ENCODE peak calls at places on chromosomes 5 and 9, in nine cellular contexts. D, N, F, B, L, J, Q, O and V are unnamed samples.

GRCh38 chr5:43231977-43232376 is 40.0 kb downstream of the NIM1K start:
- DNase-seq in F (no peak), Q (peak; percentile 11), D (no peak), B (no peak), N (no peak), J (peak; percentile 56), L (no peak), O (no peak), V (no peak)

GRCh38 chr5:103724272-103724671 is 161.7 kb upstream of the NUDT12 start:
- DNase-seq in B (no peak), F (no peak), O (no peak), Q (no peak), D (no peak), N (no peak), J (no peak), L (no peak), V (no peak)

GRCh38 chr9:98178874-98179850 is 13.3 kb downstream of the CORO2A start:
- DNase-seq in F (no peak), O (no peak), B (no peak), N (no peak), J (no peak), D (no peak), L (no peak), Q (no peak), V (no peak)

GRCh38 chr9:14989811-14990210 is 79.6 kb upstream of the FREM1 start:
- DNase-seq in Q (no peak), O (no peak), D (no peak), B (no peak), J (no peak), L (no peak), F (no peak), N (no peak), V (no peak)

GRCh38 chr5:174374206-174374605 is 328.7 kb downstream of the NSG2 start:
- DNase-seq in D (no peak), O (no peak), F (no peak), J (no peak), N (no peak), Q (no peak), B (no peak), L (no peak), V (no peak)

GRCh38 chr5:19411936-19412335 is 576.1 kb downstream of the CDH18 start:
- DNase-seq in Q (no peak), N (no peak), D (no peak), L (no peak), F (no peak), B (no peak), J (no peak), O (no peak), V (no peak)

GRCh38 chr9:36985769-36986547 is 48.1 kb downstream of the PAX5 start:
- DNase-seq in L (no peak), D (no peak), Q (no peak), N (no peak), B (no peak), O (no peak), F (no peak), J (no peak), V (no peak)

GRCh38 chr5:114101153-114101552 is 260.7 kb upstream of the KCNN2 start:
- DNase-seq in D (no peak), J (no peak), F (peak; percentile 38), N (no peak), L (peak; percentile 13), B (no peak), O (peak; percentile 43), Q (no peak), V (peak; percentile 27)

GRCh38 chr5:167064199-167064811 is 1227.1 kb upstream of the WWC1 start:
- DNase-seq in O (no peak), J (no peak), F (no peak), B (no peak), Q (no peak), N (no peak), D (no peak), L (no peak), V (no peak)

GRCh38 chr9:107266624-107267369 is 16.3 kb upstream of the RAD23B start:
- DNase-seq in J (no peak), B (no peak), D (no peak), O (no peak), Q (no peak), F (no peak), N (no peak), L (no peak), V (no peak)

GRCh38 chr9:3863114-3863528 is 337.3 kb upstream of the RFX3 start:
- DNase-seq in D (no peak), O (peak; percentile 92), J (no peak), B (no peak), Q (no peak), L (peak; percentile 82), F (peak; percentile 30), N (no peak), V (peak; percentile 13)

GRCh38 chr5:146016764-146017484 is 80.5 kb downstream of the SH3RF2 start:
- DNase-seq in D (no peak), N (no peak), J (no peak), B (no peak), O (no peak), L (no peak), F (no peak), Q (no peak), V (no peak)

GRCh38 chr5:442335-443238 is at the start of gene EXOC3:
- DNase-seq in O (no peak), B (peak; percentile 40), N (peak; percentile 98), Q (peak; percentile 77), F (peak; percentile 89), L (no peak), D (peak; percentile 77), J (peak; percentile 77), V (no peak)

GRCh38 chr9:125993423-125993935 is 246.3 kb downstream of the PBX3 start:
- DNase-seq in J (no peak), D (no peak), L (no peak), B (no peak), N (no peak), Q (no peak), O (no peak), F (no peak), V (no peak)

GRCh38 chr9:104118916-104119315 is 24.8 kb downstream of the SMC2 start:
- DNase-seq in Q (no peak), F (no peak), L (no peak), B (peak; percentile 19), D (no peak), J (no peak), N (no peak), O (no peak), V (no peak)

GRCh38 chr5:141094481-141095262 is at the start of gene PCDHB2:
- DNase-seq in O (no peak), F (peak; percentile 11), B (no peak), L (no peak), D (no peak), J (no peak), Q (no peak), N (no peak), V (no peak)

GRCh38 chr5:121279801-121280200 is 571.9 kb upstream of the FTMT start:
- DNase-seq in O (no peak), F (no peak), J (no peak), N (no peak), B (no peak), Q (no peak), L (no peak), D (no peak), V (no peak)

GRCh38 chr9:27258662-27259061 is 38.3 kb downstream of the EQTN start:
- DNase-seq in O (no peak), L (no peak), D (no peak), F (no peak), N (no peak), Q (no peak), B (no peak), J (no peak), V (no peak)

GRCh38 chr5:174145821-174146220 is 100.3 kb downstream of the NSG2 start:
- DNase-seq in F (no peak), B (no peak), L (no peak), N (no peak), Q (no peak), J (no peak), O (peak; percentile 4), D (no peak), V (no peak)

GRCh38 chr9:32551491-32552049 is 557 bp upstream of the SMIM27 start:
- DNase-seq in Q (peak; percentile 53), D (no peak), J (no peak), B (no peak), N (no peak), O (no peak), L (no peak), F (peak; percentile 30), V (no peak)

GRCh38 chr9:32426278-32426939 is 42.0 kb downstream of the ACO1 start:
- DNase-seq in L (peak; percentile 84), Q (peak; percentile 30), F (no peak), N (no peak), D (no peak), B (no peak), O (peak; percentile 7), J (peak; percentile 68), V (no peak)

GRCh38 chr9:107484117-107484723 is 5.3 kb downstream of the KLF4 start:
- DNase-seq in D (no peak), L (peak; percentile 53), N (no peak), F (peak; percentile 62), B (no peak), Q (no peak), O (peak; percentile 65), J (no peak), V (peak; percentile 33)

GRCh38 chr5:132012385-132013005 is 1.0 kb upstream of the ACSL6 start:
- DNase-seq in B (no peak), L (peak; percentile 26), F (peak; percentile 40), J (peak; percentile 24), N (no peak), O (peak; percentile 20), D (peak; percentile 43), Q (peak; percentile 64), V (peak; percentile 29)

GRCh38 chr9:76530458-76531100 is 71.6 kb downstream of the GCNT1 start:
- DNase-seq in F (no peak), J (no peak), N (no peak), Q (no peak), O (no peak), B (no peak), D (no peak), L (no peak), V (no peak)

GRCh38 chr9:123727332-123727731 is 202.6 kb downstream of the DENND1A start:
- DNase-seq in O (no peak), D (no peak), N (no peak), B (no peak), L (no peak), Q (no peak), F (no peak), J (no peak), V (no peak)

GRCh38 chr5:115842952-115843351 is 1.2 kb downstream of the AP3S1 start:
- DNase-seq in J (no peak), L (no peak), F (no peak), O (no peak), B (no peak), D (no peak), Q (no peak), N (no peak), V (no peak)

GRCh38 chr5:149636861-149637246 is 55.6 kb downstream of the ARHGEF37 start:
- DNase-seq in F (peak; percentile 75), B (peak; percentile 72), D (no peak), Q (peak; percentile 13), O (peak; percentile 16), N (no peak), J (no peak), L (no peak), V (peak; percentile 32)

GRCh38 chr5:78627175-78627574 is 21.4 kb downstream of the LHFPL2 start:
- DNase-seq in D (no peak), O (no peak), B (no peak), Q (no peak), L (no peak), J (no peak), N (no peak), F (no peak), V (no peak)

GRCh38 chr5:88883059-88883565 is at the start of gene MEF2C:
- DNase-seq in B (peak; percentile 6), Q (no peak), O (peak; percentile 75), F (peak; percentile 41), N (no peak), L (peak; percentile 50), J (peak; percentile 51), D (peak; percentile 74), V (peak; percentile 89)

GRCh38 chr5:29197636-29198035 is 1995.8 kb upstream of the CDH6 start:
- DNase-seq in N (no peak), B (no peak), O (no peak), J (no peak), D (no peak), Q (no peak), F (peak; percentile 51), L (no peak), V (no peak)